ENCODE peak calls at places on chromosomes 13 and 19, in nine cellular contexts. B is lung; X is fibroblast of lung; S is effector memory CD4-positive, alpha-beta T cell; H is tibial nerve; R is psoas muscle; O is CD4-positive, CD25-positive, alpha-beta regulatory T cell; K is heart left ventricle; Z is uterus. G is an unnamed sample. For H3K36me3 and H3K9me3, the result is how much of the 10 kb centered on the place peaks cover.

GRCh38 chr19:7685546-7686445 is 5.2 kb downstream of the TRAPPC5 start:
- DNase-seq in B (no peak), X (no peak), S (no peak), H (no peak), R (no peak), O (no peak), K (no peak), Z (no peak), G (no peak)

GRCh38 chr19:56066152-56067023 is 54.7 kb downstream of the ZNF787 start:
- DNase-seq in B (peak), X (peak), S (peak), H (no peak), R (peak), O (peak), K (peak), Z (peak), G (no peak)

GRCh38 chr19:3333020-3333583 is 33.3 kb upstream of the NFIC start:
- DNase-seq in B (no peak), X (no peak), S (no peak), H (no peak), R (no peak), O (no peak), K (no peak), Z (no peak), G (no peak)

GRCh38 chr19:37329686-37330085 is 41.2 kb upstream of the ZNF527 start:
- DNase-seq in B (no peak), X (no peak), S (no peak), H (no peak), R (no peak), O (no peak), K (no peak), Z (no peak), G (no peak)

GRCh38 chr13:99124695-99125334 is 75.8 kb upstream of the UBAC2 start:
- DNase-seq in B (no peak), X (peak), S (no peak), H (no peak), R (no peak), O (no peak), K (no peak), Z (no peak), G (no peak)

GRCh38 chr13:45100855-45101254 is 19.5 kb upstream of the GTF2F2 start:
- DNase-seq in B (no peak), X (no peak), S (no peak), H (no peak), R (no peak), O (no peak), K (no peak), Z (no peak), G (no peak)

GRCh38 chr13:47955836-47956235 is 45.2 kb downstream of the SUCLA2 start:
- DNase-seq in B (no peak), X (no peak), S (no peak), H (no peak), R (no peak), O (no peak), K (no peak), Z (no peak), G (no peak)

GRCh38 chr19:16661480-16662034 is 618 bp downstream of the TMEM38A start:
- DNase-seq in B (peak), X (no peak), S (no peak), H (peak), R (peak), O (no peak), K (peak), Z (peak), G (peak)

GRCh38 chr13:48072304-48072703 is 22.6 kb downstream of the MED4 start:
- DNase-seq in B (no peak), X (no peak), S (no peak), H (no peak), R (no peak), O (no peak), K (no peak), Z (no peak), G (no peak)

GRCh38 chr19:4386038-4386782 is 14.1 kb downstream of the SH3GL1 start:
- DNase-seq in B (no peak), X (no peak), S (no peak), H (no peak), R (peak), O (no peak), K (no peak), Z (no peak), G (no peak)

GRCh38 chr13:104678161-104678560 is 1611.9 kb upstream of the SLC10A2 start:
- DNase-seq in B (no peak), X (no peak), S (no peak), H (no peak), R (no peak), O (no peak), K (no peak), Z (no peak), G (no peak)

GRCh38 chr19:30402790-30403189 is 30.6 kb downstream of the ZNF536 start:
- DNase-seq in B (no peak), X (no peak), S (no peak), H (no peak), R (no peak), O (no peak), K (no peak), Z (no peak), G (no peak)

DNA sequence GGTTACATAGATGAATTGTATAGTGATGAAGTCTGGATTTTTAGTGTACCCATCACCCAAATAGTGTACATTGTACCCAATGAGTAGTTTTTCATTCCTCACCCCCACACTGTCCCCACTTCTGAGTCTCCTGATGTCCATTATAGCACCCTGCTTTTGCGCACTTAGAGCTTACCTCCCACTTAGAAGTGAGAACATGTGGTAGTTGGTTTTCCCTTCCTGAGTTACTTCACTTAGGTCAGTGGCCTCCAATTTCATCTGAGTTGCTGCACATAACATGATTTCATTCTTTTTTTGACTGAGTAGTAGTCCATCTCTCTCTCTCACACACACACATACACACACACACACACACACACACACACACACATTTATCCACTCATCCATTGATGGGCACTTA is 43.2 kb upstream of the ALOX5AP start:
- DNase-seq in B (no peak), X (no peak), S (no peak), H (no peak), R (no peak), O (no peak), K (no peak), Z (no peak), G (no peak)
- H3K36me3 ChIP-seq in B (under half), X (under half), S (under half), H (under half), R (under half), O (under half), K (under half), Z (under half), G (under half)

GRCh38 chr13:30832377-30832776 is 73.7 kb upstream of the MEDAG start:
- DNase-seq in B (no peak), X (no peak), S (no peak), H (no peak), R (no peak), O (no peak), K (no peak), Z (no peak), G (no peak)
- H3K9me3 ChIP-seq in B (under half), X (under half), S (under half), H (under half), R (under half), O (under half), K (under half), Z (under half), G (under half)

DNA sequence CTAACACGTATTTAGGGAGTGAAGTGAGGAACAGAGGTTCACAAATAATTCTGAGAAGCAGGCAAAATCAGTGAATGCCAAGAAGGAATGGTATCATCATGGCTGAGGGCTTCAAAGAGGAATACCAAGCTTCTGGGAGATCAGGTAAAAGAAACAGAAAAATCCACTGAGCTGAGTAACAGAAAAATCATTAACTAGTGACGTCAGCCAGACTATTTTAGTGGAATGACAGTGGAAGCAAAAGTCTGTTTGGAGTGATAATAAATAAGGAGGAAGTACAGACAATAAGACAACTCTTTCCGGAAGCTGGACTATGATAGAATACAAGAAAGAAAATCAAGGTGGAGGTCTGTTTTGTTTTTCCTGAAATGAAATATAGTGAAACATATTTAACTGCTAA is 83.5 kb downstream of the SACS start:
- DNase-seq in B (no peak), X (peak), S (no peak), H (no peak), R (no peak), O (no peak), K (no peak), Z (no peak), G (no peak)
- H3K36me3 ChIP-seq in B (under half), X (under half), S (under half), H (under half), R (half or more), O (half or more), K (half or more), Z (under half), G (under half)

GRCh38 chr19:57441979-57442752 is 7.0 kb downstream of the ZNF749 start:
- DNase-seq in B (no peak), X (no peak), S (no peak), H (no peak), R (no peak), O (no peak), K (no peak), Z (no peak), G (no peak)
- H3K9me3 ChIP-seq in B (under half), X (under half), S (under half), H (under half), R (under half), O (under half), K (under half), Z (half or more), G (under half)

GRCh38 chr19:48477696-48478338 is 8.6 kb downstream of the CYTH2 start:
- DNase-seq in B (no peak), X (no peak), S (no peak), H (no peak), R (no peak), O (no peak), K (no peak), Z (no peak), G (no peak)
- H3K36me3 ChIP-seq in B (under half), X (under half), S (under half), H (under half), R (half or more), O (under half), K (half or more), Z (under half), G (under half)

G was measured in gastrocnemius medialis.